ENCODE peak calls at places on chromosome X, in eight cellular contexts. W, F, Q, R, K, I, C and E are unnamed samples.
A peak's percentile ranks its signal among the peaks of the same experiment; 100 is the strongest.

GRCh38 chrX:72272868-72273267 is 4.2 kb downstream of the RPS4X start:
- DNase-seq in I (no peak), C (no peak), W (no peak), Q (no peak), K (no peak), F (no peak), R (no peak), E (peak; percentile 81)

GRCh38 chrX:20300822-20301221 is 34.1 kb upstream of the RPS6KA3 start:
- DNase-seq in K (no peak), I (no peak), W (peak; percentile 7), R (no peak), Q (no peak), C (no peak), F (no peak), E (no peak)

GRCh38 chrX:54288277-54288676 is 69.6 kb downstream of the WNK3 start:
- DNase-seq in Q (no peak), F (no peak), K (no peak), C (no peak), W (no peak), R (no peak), I (no peak), E (peak; percentile 0)

GRCh38 chrX:23756165-23756564 is 13.1 kb upstream of the ACOT9 start:
- DNase-seq in I (no peak), C (peak; percentile 69), Q (peak; percentile 57), W (peak; percentile 89), R (peak; percentile 27), F (peak; percentile 70), K (peak; percentile 44), E (peak; percentile 30)

GRCh38 chrX:3461824-3462508 is 115.5 kb upstream of the MXRA5 start:
- DNase-seq in F (no peak), K (no peak), Q (no peak), I (no peak), R (no peak), C (no peak), W (no peak), E (no peak)

GRCh38 chrX:52576946-52577345 is 60.1 kb upstream of the XAGE1B start:
- DNase-seq in C (no peak), I (no peak), W (no peak), R (no peak), F (peak; percentile 23), K (no peak), Q (no peak), E (peak; percentile 63)

GRCh38 chrX:153889123-153889522 is 3.1 kb upstream of the L1CAM start:
- DNase-seq in R (no peak), I (no peak), W (no peak), Q (no peak), C (no peak), K (no peak), F (no peak), E (no peak)

GRCh38 chrX:10356979-10357378 is 200.2 kb downstream of the CLCN4 start:
- DNase-seq in C (no peak), F (no peak), I (peak; percentile 8), R (no peak), K (no peak), Q (no peak), W (no peak), E (peak; percentile 79)

GRCh38 chrX:129540068-129540653 is at the start of gene OCRL:
- DNase-seq in R (peak; percentile 68), C (peak; percentile 81), W (peak; percentile 84), K (peak; percentile 61), I (peak; percentile 67), Q (peak; percentile 67), F (peak; percentile 71), E (peak; percentile 44)

GRCh38 chrX:106874075-106874474 is 29.1 kb downstream of the RIPPLY1 start:
- DNase-seq in W (peak; percentile 12), K (no peak), F (no peak), R (no peak), I (no peak), C (no peak), Q (no peak), E (peak; percentile 37)

GRCh38 chrX:48937065-48937907 is 18.5 kb upstream of the PIM2 start:
- DNase-seq in W (peak; percentile 39), K (peak; percentile 34), I (peak; percentile 86), F (peak; percentile 84), Q (no peak), C (peak; percentile 79), R (peak; percentile 33), E (no peak)

GRCh38 chrX:40006025-40007017 is 91.4 kb downstream of the BCOR start:
- DNase-seq in K (peak; percentile 29), I (no peak), R (peak; percentile 56), C (peak; percentile 61), F (peak; percentile 71), Q (peak; percentile 31), W (peak; percentile 81), E (no peak)

GRCh38 chrX:40005290-40006011 is 92.3 kb downstream of the BCOR start:
- DNase-seq in R (peak; percentile 14), Q (no peak), W (peak; percentile 28), C (no peak), I (no peak), F (no peak), K (peak; percentile 8), E (no peak)

GRCh38 chrX:40003071-40003981 is 94.4 kb downstream of the BCOR start:
- DNase-seq in K (no peak), C (no peak), Q (no peak), R (no peak), I (no peak), F (no peak), W (peak; percentile 38), E (no peak)

GRCh38 chrX:40004916-40005289 is 92.9 kb downstream of the BCOR start:
- DNase-seq in I (no peak), W (peak; percentile 28), C (no peak), K (no peak), R (no peak), F (no peak), Q (no peak), E (no peak)

DNA sequence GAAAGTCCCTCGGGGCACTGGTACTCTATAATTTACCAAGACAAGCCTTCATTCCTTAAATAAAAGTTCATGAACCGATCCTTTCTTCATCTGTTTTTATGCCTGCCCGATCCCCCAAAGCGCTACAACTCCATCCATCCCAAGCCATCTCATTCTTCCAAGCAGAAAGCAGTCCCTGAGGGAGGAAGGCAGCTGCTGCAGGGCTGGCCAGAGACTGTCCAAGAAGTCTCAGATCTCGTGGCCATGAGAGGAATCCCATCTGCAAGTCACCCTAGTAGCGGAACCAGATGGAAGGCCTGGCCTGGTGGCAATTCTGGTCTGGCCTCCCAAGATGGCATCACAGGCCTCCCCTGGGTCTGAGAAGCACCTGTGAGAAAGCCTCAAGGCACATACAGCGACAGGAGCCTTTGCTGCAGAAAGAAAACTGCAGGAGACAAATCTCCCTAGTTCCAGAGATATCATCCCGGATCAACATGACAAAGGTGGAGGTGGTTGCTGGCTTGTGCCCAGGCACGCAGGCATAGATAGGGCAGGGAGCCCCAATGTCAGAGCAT is 93.7 kb downstream of the BCOR start:
- DNase-seq in C (no peak), F (no peak), R (no peak), Q (no peak), W (no peak), I (no peak), K (peak; percentile 12), E (no peak)
- H3K27me3 ChIP-seq in C (no peaks in the 10 kb centered on the region), F (no peaks in the 10 kb centered on the region), R (no peaks in the 10 kb centered on the region), Q (no peaks in the 10 kb centered on the region), W (peaks cover 51% of the 10 kb centered on the region), I (no peaks in the 10 kb centered on the region), K (no peaks in the 10 kb centered on the region), E (no peaks in the 10 kb centered on the region)

GRCh38 chrX:1597345-1598020 is 6.1 kb downstream of the AKAP17A start:
- DNase-seq in C (no peak), Q (no peak), W (no peak), I (no peak), F (no peak), R (no peak), K (no peak), E (no peak)
- H3K36me3 ChIP-seq in C (peaks cover 9% of the 10 kb centered on the region), Q (peaks cover 58% of the 10 kb centered on the region), W (peaks cover 9% of the 10 kb centered on the region), I (peaks cover 67% of the 10 kb centered on the region), F (peaks cover 72% of the 10 kb centered on the region), R (peaks cover 89% of the 10 kb centered on the region), K (peaks cover 90% of the 10 kb centered on the region), E (peaks cover 45% of the 10 kb centered on the region)

GRCh38 chrX:117511379-117511778 is 605.2 kb downstream of the KLHL13 start:
- DNase-seq in Q (no peak), R (no peak), C (no peak), W (no peak), I (no peak), F (no peak), K (no peak), E (no peak)

GRCh38 chrX:117510453-117510852 is 606.2 kb downstream of the KLHL13 start:
- DNase-seq in Q (no peak), R (no peak), W (peak; percentile 41), K (no peak), F (no peak), C (no peak), I (no peak), E (peak; percentile 10)

DNA sequence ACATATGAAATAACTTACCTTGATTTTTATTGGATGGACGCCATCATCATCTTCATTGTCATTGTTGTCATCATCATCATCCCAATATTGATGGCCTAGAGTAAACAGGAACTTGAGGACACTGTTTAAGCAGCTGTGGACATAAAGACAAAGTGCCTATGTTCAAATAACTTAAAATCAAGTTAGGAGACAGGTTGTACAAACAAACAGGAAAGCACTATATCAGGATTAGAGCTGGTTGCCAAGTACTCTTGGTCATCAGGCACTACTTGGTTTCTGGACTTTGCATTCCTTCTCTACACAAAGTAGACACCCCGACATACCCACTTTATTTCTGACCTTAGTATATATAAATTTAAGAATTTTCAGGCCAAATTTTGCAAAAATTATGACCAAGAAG is 608.6 kb downstream of the KLHL13 start:
- DNase-seq in F (no peak), R (no peak), C (no peak), K (no peak), I (no peak), Q (no peak), W (no peak), E (no peak)
- H3K27me3 ChIP-seq in F (no peaks in the 10 kb centered on the region), R (no peaks in the 10 kb centered on the region), C (no peaks in the 10 kb centered on the region), K (no peaks in the 10 kb centered on the region), I (no peaks in the 10 kb centered on the region), Q (no peaks in the 10 kb centered on the region), W (no peaks in the 10 kb centered on the region), E (no peaks in the 10 kb centered on the region)

GRCh38 chrX:69109036-69109663 is 56.1 kb downstream of the PJA1 start:
- DNase-seq in R (no peak), W (no peak), F (no peak), K (no peak), Q (no peak), I (no peak), C (no peak), E (no peak)
- H3K36me3 ChIP-seq in R (no peaks in the 10 kb centered on the region), W (no peaks in the 10 kb centered on the region), F (no peaks in the 10 kb centered on the region), K (no peaks in the 10 kb centered on the region), Q (no peaks in the 10 kb centered on the region), I (no peaks in the 10 kb centered on the region), C (no peaks in the 10 kb centered on the region), E (no peaks in the 10 kb centered on the region)